ENCODE peak calls at places on chromosomes 5 and 9, in ten cellular contexts. W, H, Z, K, B, X, T, N, Q and F are unnamed samples.

GRCh38 chr9:91991621-91992435 is 41.8 kb upstream of the ROR2 start:
- DNase-seq in W (no peak), H (no peak), Z (no peak), K (no peak), B (no peak), X (peak; percentile 60), T (peak; percentile 69), N (no peak), Q (peak; percentile 31), F (peak; percentile 34)

GRCh38 chr5:52870448-52870847 is 82.7 kb downstream of the ITGA1 start:
- DNase-seq in W (no peak), H (no peak), Z (peak; percentile 35), K (no peak), B (no peak), X (peak; percentile 35), T (peak; percentile 45), N (no peak), Q (peak; percentile 35), F (peak; percentile 21)

GRCh38 chr9:71121275-71122168 is at the start of gene TRPM3:
- DNase-seq in W (no peak), H (peak; percentile 89), Z (no peak), K (no peak), B (no peak), X (no peak), T (no peak), N (peak; percentile 71), Q (no peak), F (peak; percentile 8)

GRCh38 chr9:122334916-122335315 is 35.9 kb upstream of the PTGS1 start:
- DNase-seq in W (peak; percentile 56), H (no peak), Z (no peak), K (no peak), B (no peak), X (peak; percentile 28), T (peak; percentile 76), N (no peak), Q (no peak), F (no peak)

GRCh38 chr5:105982526-105982925 is 1688.2 kb downstream of the EFNA5 start:
- DNase-seq in W (no peak), H (no peak), Z (no peak), K (no peak), B (no peak), X (no peak), T (no peak), N (no peak), Q (no peak), F (no peak)

GRCh38 chr9:107648153-107648716 is 158.7 kb upstream of the KLF4 start:
- DNase-seq in W (no peak), H (no peak), Z (no peak), K (no peak), B (no peak), X (peak; percentile 52), T (no peak), N (no peak), Q (peak; percentile 36), F (no peak)

GRCh38 chr9:94175669-94176068 is 83.4 kb upstream of the ZNF169 start:
- DNase-seq in W (peak; percentile 26), H (no peak), Z (no peak), K (no peak), B (no peak), X (no peak), T (no peak), N (no peak), Q (no peak), F (no peak)

GRCh38 chr5:33662721-33663435 is 222.1 kb downstream of the TARS1 start:
- DNase-seq in W (peak; percentile 76), H (no peak), Z (no peak), K (no peak), B (no peak), X (peak; percentile 91), T (peak; percentile 52), N (no peak), Q (peak; percentile 29), F (no peak)

DNA sequence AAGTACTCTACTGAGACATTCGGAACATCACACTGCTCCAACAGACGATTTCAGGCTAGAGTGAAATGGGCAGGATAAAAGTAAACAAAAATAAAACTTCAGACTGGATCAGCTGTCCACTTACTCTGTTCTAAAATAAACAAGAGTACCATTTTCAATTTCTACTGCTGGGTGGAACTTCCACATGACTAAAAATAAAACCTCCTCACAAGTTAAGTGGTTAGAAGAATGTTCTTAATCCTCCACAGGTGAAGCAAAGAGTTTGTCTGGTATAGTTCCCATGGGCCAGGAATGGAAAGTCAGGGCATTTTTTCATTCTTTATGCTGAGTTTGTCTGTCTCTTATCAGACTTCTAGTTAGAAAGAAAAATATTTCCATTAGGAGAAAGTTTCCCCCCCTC is 15.7 kb downstream of the NUDT12 start:
- DNase-seq in W (no peak), H (no peak), Z (no peak), K (no peak), B (no peak), X (no peak), T (no peak), N (no peak), Q (no peak), F (no peak)
- H3K4me2 ChIP-seq in W (no peak overlapping the region), H (no peak overlapping the region), Z (no peak overlapping the region), K (no peak overlapping the region), B (no peak overlapping the region), X (no peak overlapping the region), T (no peak overlapping the region), N (no peak overlapping the region), Q (no peak overlapping the region), F (no peak overlapping the region)

GRCh38 chr5:39629946-39630345 is 205.2 kb upstream of the DAB2 start:
- DNase-seq in W (no peak), H (no peak), Z (no peak), K (no peak), B (no peak), X (no peak), T (no peak), N (no peak), Q (no peak), F (no peak)

GRCh38 chr5:39638803-39639202 is 214.0 kb upstream of the DAB2 start:
- DNase-seq in W (no peak), H (no peak), Z (peak; percentile 45), K (no peak), B (peak; percentile 92), X (peak; percentile 27), T (no peak), N (no peak), Q (no peak), F (no peak)

GRCh38 chr5:39628348-39628747 is 203.6 kb upstream of the DAB2 start:
- DNase-seq in W (no peak), H (no peak), Z (no peak), K (no peak), B (no peak), X (no peak), T (no peak), N (no peak), Q (no peak), F (no peak)

GRCh38 chr5:39631948-39632347 is 207.2 kb upstream of the DAB2 start:
- DNase-seq in W (no peak), H (no peak), Z (no peak), K (no peak), B (no peak), X (peak; percentile 42), T (no peak), N (no peak), Q (peak; percentile 22), F (no peak)

DNA sequence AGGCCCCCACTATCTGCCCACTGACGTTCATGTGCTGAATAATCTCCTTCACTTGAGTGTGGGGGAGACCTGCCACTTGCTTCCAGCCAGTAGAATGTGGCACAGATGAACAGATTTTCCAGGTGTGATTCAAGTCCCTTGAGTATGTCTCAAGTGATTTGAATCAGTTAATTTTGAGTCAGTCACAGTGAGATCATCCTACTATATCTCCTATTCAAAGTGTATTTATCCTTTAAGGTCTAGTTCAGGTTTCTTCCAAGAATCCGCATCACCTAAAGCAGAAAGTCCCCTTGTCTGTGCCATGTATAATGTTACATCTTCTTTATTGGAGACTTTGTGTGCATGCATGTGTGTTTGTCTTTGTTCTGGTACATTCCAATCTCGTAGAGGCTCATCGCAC is 208.3 kb upstream of the DAB2 start:
- DNase-seq in W (no peak), H (no peak), Z (no peak), K (no peak), B (peak; percentile 53), X (no peak), T (no peak), N (no peak), Q (no peak), F (no peak)
- H3K4me2 ChIP-seq in W (no peak overlapping the region), H (no peak overlapping the region), Z (no peak overlapping the region), K (no peak overlapping the region), B (no peak overlapping the region), X (no peak overlapping the region), T (no peak overlapping the region), N (no peak overlapping the region), Q (no peak overlapping the region), F (no peak overlapping the region)

GRCh38 chr9:133417541-133418461 is at the start of gene REXO4:
- DNase-seq in W (peak; percentile 85), H (peak; percentile 96), Z (peak; percentile 87), K (peak; percentile 73), B (peak; percentile 72), X (peak; percentile 91), T (peak; percentile 97), N (peak; percentile 93), Q (peak; percentile 89), F (peak; percentile 90)

GRCh38 chr9:133421615-133422542 is at the start of gene ADAMTS13:
- DNase-seq in W (peak; percentile 15), H (peak; percentile 81), Z (no peak), K (peak; percentile 58), B (no peak), X (peak; percentile 30), T (peak; percentile 82), N (peak; percentile 79), Q (no peak), F (no peak)

GRCh38 chr9:133419005-133419404 is 1.2 kb upstream of the REXO4 start:
- DNase-seq in W (no peak), H (peak; percentile 18), Z (no peak), K (no peak), B (no peak), X (peak; percentile 35), T (peak; percentile 41), N (no peak), Q (no peak), F (peak; percentile 40)

GRCh38 chr9:133423216-133423615 is 1.0 kb downstream of the ADAMTS13 start:
- DNase-seq in W (peak; percentile 69), H (no peak), Z (no peak), K (no peak), B (no peak), X (no peak), T (peak; percentile 74), N (no peak), Q (peak; percentile 60), F (no peak)

DNA sequence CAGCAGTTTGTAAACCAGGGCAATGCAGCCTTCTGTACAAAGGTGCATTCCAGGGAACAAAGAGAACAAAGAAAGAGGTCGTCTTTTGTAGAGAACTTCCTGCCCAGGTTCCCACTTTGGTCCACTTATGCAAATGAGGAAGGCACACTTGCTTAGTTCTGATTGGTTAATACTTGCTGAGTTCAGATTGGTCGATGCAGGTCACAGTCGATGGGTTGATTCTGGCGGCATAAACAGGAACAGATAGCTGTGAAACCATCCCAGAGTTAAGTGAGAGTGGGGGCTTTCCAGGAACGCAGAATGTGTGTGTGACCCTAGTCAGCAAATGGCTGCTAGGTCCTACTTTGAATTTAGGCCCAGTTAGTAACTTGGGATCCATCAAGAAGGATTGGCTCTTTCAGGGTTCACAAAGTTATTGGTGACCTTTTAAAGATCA is 1.8 kb upstream of the ADAMTS13 start:
- DNase-seq in W (no peak), H (peak; percentile 62), Z (no peak), K (no peak), B (no peak), X (no peak), T (peak; percentile 13), N (no peak), Q (no peak), F (no peak)
- H3K4me2 ChIP-seq in W (no peak overlapping the region), H (no peak overlapping the region), Z (no peak overlapping the region), K (no peak overlapping the region), B (no peak overlapping the region), X (no peak overlapping the region), T (no peak overlapping the region), N (no peak overlapping the region), Q (no peak overlapping the region), F (no peak overlapping the region)

DNA sequence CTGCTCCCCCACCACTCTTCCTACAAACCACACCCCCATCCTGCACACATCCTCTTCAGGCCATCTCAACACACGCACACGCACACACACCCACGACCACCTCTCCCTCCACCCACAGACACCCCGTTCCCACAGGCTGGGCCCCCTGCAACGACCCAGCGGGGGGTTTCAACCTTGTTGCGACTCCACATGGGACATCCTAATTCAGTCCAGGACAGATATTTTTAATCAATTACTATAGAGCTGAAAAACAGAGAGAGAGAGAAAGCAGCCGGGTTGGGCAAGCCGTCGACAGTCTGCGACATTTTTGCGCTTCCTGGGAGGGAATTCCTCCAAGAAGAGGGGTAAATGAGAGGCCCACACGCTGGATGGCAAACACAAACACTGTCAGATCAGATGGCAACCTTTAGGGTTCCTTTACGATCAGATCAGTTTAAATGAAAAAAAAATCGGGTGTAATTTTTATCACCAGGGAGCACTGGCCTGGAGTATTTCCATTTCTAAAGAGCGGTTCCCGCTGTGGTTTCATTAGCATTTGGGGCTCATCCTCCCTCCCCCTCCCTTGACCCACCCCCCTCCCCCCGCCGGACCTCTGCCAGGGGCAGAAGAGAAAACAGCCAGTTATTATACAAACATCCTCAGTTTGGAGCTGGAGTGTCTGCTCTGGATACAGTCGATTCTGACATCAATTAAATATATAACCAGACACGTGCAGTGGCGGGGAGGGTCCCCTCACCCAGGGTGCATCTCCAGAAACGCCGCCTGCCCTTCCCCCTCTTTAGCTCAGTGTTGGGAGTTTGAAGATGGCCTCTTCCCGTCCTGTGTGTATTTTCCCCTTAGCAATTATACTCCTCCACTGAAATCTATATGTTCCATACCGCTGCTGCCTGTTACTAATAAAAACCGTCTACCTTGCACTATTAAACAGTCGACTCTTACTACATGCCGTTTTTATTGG is 2.3 kb upstream of the IRX2 start:
- DNase-seq in W (no peak), H (peak; percentile 60), Z (peak; percentile 8), K (no peak), B (no peak), X (peak; percentile 59), T (no peak), N (no peak), Q (no peak), F (peak; percentile 8)
- H3K4me2 ChIP-seq in W (no peak overlapping the region), H (peak overlapping the region; percentile 88), Z (peak overlapping the region; percentile 97), K (no peak overlapping the region), B (no peak overlapping the region), X (peak overlapping the region; percentile 94), T (no peak overlapping the region), N (peak overlapping the region; percentile 70), Q (no peak overlapping the region), F (peak overlapping the region; percentile 89)